ENCODE peak calls at places on chromosome 18, in ten cellular contexts. I is aorta; Q is central memory CD4-positive, alpha-beta T cell; U is tibial nerve; T is stimulated activated CD8-positive, alpha-beta memory T cell treated with anti-CD3 and anti-CD28 coated beads, Interleukin-4, amount 100 ng/mL, for 1 hour; E is stimulated activated naive CD8-positive, alpha-beta T cell treated with anti-CD3 and anti-CD28 coated beads, Interleukin-15, Interleukin-2, amounts not matched to agents 100 U/mL and 50 U/mL, for 24 hours; V is anterior cingulate cortex; D is ELR; F is Kasumi-1; R is hippocampal formation. X is an unnamed sample.

GRCh38 chr18:24605454-24605853 is 145.0 kb downstream of the HRH4 start:
- DNase-seq in I (no peak), Q (no peak), U (no peak), T (no peak), E (no peak), V (no peak), D (no peak), F (no peak), R (no peak), X (no peak)

GRCh38 chr18:3966985-3967856 is 487.9 kb downstream of the DLGAP1 start:
- DNase-seq in I (peak; percentile 81), Q (no peak), U (no peak), T (no peak), E (no peak), V (no peak), D (peak; percentile 5), F (no peak), R (no peak), X (peak; percentile 89)

GRCh38 chr18:10027461-10027860 is 113.6 kb downstream of the VAPA start:
- DNase-seq in I (no peak), Q (no peak), U (no peak), T (no peak), E (no peak), V (no peak), D (no peak), F (no peak), R (no peak), X (no peak)

GRCh38 chr18:21703241-21703820 is 1.2 kb downstream of the ABHD3 start:
- DNase-seq in I (no peak), Q (no peak), U (no peak), T (no peak), E (peak; percentile 32), V (no peak), D (no peak), F (peak; percentile 39), R (no peak), X (no peak)

GRCh38 chr18:9323750-9324445 is 10.7 kb upstream of the TWSG1 start:
- DNase-seq in I (no peak), Q (no peak), U (no peak), T (no peak), E (no peak), V (no peak), D (peak; percentile 27), F (no peak), R (no peak), X (no peak)

GRCh38 chr18:58756148-58756547 is 84.9 kb downstream of the MALT1 start:
- DNase-seq in I (no peak), Q (no peak), U (no peak), T (no peak), E (no peak), V (no peak), D (no peak), F (no peak), R (no peak), X (no peak)

GRCh38 chr18:67514901-67515540 is 1.5 kb downstream of the DSEL start:
- DNase-seq in I (no peak), Q (no peak), U (no peak), T (no peak), E (no peak), V (no peak), D (peak; percentile 60), F (no peak), R (no peak), X (no peak)

GRCh38 chr18:78914586-78914935 is 65.1 kb upstream of the SALL3 start:
- DNase-seq in I (no peak), Q (no peak), U (no peak), T (no peak), E (no peak), V (no peak), D (no peak), F (no peak), R (no peak), X (no peak)